ENCODE peak calls at places on chromosomes 13 and 19, in four cellular contexts. J, C, V and X are unnamed samples.

GRCh38 chr13:49904729-49905456 is 31.2 kb downstream of the SPRYD7 start:
- DNase-seq in J (no peak), C (no peak), V (no peak), X (no peak)

GRCh38 chr13:21478881-21479808 is 20.0 kb upstream of the ZDHHC20 start:
- DNase-seq in J (peak; percentile 47), C (peak; percentile 55), V (peak; percentile 9), X (no peak)

GRCh38 chr13:26968431-26969335 is 202.9 kb downstream of the USP12 start:
- DNase-seq in J (no peak), C (no peak), V (no peak), X (no peak)

GRCh38 chr19:3266792-3267469 is 42.5 kb downstream of the CELF5 start:
- DNase-seq in J (no peak), C (no peak), V (no peak), X (no peak)

GRCh38 chr13:54162069-54162468 is 1133.5 kb downstream of the OLFM4 start:
- DNase-seq in J (no peak), C (no peak), V (no peak), X (no peak)

GRCh38 chr13:27573265-27573664 is 47.1 kb downstream of the LNX2 start:
- DNase-seq in J (peak; percentile 15), C (no peak), V (peak; percentile 21), X (no peak)

GRCh38 chr19:40777795-40778044 is 327 bp upstream of the RAB4B start:
- DNase-seq in J (no peak), C (no peak), V (no peak), X (no peak)

GRCh38 chr13:80217614-80218456 is 123.1 kb downstream of the SPRY2 start:
- DNase-seq in J (peak; percentile 20), C (no peak), V (peak; percentile 32), X (no peak)

GRCh38 chr13:74217816-74218215 is 83.6 kb upstream of the KLF12 start:
- DNase-seq in J (peak; percentile 90), C (no peak), V (no peak), X (no peak)

GRCh38 chr13:35727881-35728280 is 251.4 kb upstream of the MAB21L1 start:
- DNase-seq in J (no peak), C (no peak), V (no peak), X (no peak)

GRCh38 chr19:51448011-51448744 is 10.1 kb downstream of the SIGLEC8 start:
- DNase-seq in J (no peak), C (no peak), V (no peak), X (no peak)

GRCh38 chr19:17333611-17334413 is 843 bp downstream of the ANO8 start:
- DNase-seq in J (peak; percentile 33), C (no peak), V (peak; percentile 52), X (no peak)

GRCh38 chr13:109396266-109396665 is 390.1 kb downstream of the IRS2 start:
- DNase-seq in J (no peak), C (no peak), V (no peak), X (peak; percentile 67)

GRCh38 chr13:109655206-109655600 is 131.2 kb downstream of the IRS2 start:
- DNase-seq in J (no peak), C (no peak), V (no peak), X (no peak)

GRCh38 chr19:21505459-21506393 is at the start of gene ZNF429:
- DNase-seq in J (peak; percentile 74), C (peak; percentile 79), V (peak; percentile 81), X (peak; percentile 87)

GRCh38 chr19:4109626-4109945 is 14.3 kb downstream of the MAP2K2 start:
- DNase-seq in J (no peak), C (no peak), V (no peak), X (no peak)

GRCh38 chr19:32098953-32099352 is 246.5 kb upstream of the ZNF507 start:
- DNase-seq in J (no peak), C (no peak), V (no peak), X (no peak)

GRCh38 chr19:51971624-51972023 is 15.0 kb downstream of the ZNF350 start:
- DNase-seq in J (no peak), C (no peak), V (peak; percentile 7), X (no peak)

GRCh38 chr19:20662421-20663105 is 1.2 kb upstream of the ZNF626 start:
- DNase-seq in J (no peak), C (no peak), V (no peak), X (no peak)

GRCh38 chr19:54667217-54667616 is 4.4 kb downstream of the LILRB4 start:
- DNase-seq in J (no peak), C (no peak), V (no peak), X (no peak)

GRCh38 chr19:3849092-3849491 is 19.7 kb downstream of the ZFR2 start:
- DNase-seq in J (no peak), C (no peak), V (peak; percentile 58), X (no peak)

GRCh38 chr13:82772802-82773201 is 1109.5 kb downstream of the SLITRK1 start:
- DNase-seq in J (no peak), C (no peak), V (no peak), X (no peak)

GRCh38 chr13:98797456-98797855 is 45.0 kb upstream of the SLC15A1 start:
- DNase-seq in J (no peak), C (no peak), V (no peak), X (no peak)

GRCh38 chr13:24254151-24254810 is 55.1 kb upstream of the C1QTNF9 start:
- DNase-seq in J (peak; percentile 10), C (no peak), V (no peak), X (no peak)

DNA sequence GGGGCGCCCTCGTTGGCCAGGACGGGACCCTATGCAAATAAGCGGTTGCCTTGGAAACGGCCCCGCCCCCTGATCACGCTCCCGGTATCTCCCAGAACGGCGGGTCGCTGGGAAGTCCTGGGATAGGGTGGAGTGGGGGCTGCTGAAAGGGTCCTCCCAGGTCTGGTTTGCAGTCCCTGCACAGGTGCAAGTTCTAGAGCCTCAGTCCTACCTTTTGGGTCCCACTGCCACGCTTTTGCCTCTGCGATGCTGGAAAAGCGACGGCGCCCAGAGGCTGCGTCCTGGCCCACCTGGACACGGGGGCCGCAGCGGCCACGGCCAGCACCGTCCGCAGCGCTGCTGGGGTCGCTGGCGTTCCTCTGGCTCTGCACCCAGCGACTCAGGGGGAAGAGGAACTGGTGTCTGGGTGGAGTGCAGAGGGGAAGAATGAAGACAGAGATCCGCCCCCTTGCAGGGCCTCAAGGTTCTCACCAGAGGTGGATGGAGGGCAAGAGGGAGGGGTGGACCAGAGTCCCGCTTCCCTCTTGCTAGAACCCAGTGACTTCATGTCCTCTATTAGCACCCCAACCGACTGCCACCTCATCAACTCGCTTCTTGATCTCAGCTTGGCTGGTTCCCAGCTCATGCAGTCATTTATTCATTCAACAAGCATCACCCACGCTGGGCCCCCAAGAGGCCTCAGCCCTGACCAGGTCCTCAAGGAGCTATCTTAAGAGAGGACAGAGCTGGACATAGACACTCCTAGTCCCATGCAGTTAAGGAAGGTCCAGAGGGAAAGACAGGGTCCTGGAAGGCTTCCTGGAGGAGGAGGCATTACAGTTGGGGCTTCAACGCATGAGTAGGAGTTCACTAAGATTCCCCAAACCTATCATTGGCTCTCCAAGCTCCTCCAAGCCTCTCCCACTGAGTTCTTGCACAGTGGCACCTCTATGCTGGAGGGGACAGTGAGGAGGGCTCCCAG is at the start of gene LRRC25:
- DNase-seq in J (no peak), C (no peak), V (no peak), X (no peak)
- H3K4me3 ChIP-seq in J (no peak within 1 kb of the TSS), C (no peak within 1 kb of the TSS), V (no peak within 1 kb of the TSS), X (no peak within 1 kb of the TSS)

DNA sequence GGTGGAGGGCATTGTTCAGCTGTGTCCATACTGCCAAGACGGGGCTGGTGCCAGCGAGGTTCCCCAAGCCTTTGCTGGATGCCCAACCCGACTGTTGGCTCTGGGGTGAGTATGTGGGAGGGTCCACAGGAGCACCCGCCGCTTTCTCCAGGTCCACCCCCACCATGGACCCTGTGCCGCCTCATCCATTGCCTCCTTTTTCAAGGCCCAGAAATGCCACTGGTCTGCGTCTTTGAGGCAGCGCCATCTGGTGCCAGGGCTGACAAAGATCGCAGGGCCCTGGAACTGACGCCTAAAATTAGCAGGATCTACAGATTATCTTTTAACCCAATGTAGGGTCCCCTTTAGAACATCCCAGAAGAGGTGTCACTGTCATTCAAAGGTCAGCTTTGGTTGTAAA is 34.6 kb downstream of the NFIX start:
- DNase-seq in J (no peak), C (no peak), V (no peak), X (no peak)
- TF ChIP-seq CTCF in J (peak; percentile 38), C (peak; percentile 32), V (peak; percentile 56), X (peak; percentile 58)

DNA sequence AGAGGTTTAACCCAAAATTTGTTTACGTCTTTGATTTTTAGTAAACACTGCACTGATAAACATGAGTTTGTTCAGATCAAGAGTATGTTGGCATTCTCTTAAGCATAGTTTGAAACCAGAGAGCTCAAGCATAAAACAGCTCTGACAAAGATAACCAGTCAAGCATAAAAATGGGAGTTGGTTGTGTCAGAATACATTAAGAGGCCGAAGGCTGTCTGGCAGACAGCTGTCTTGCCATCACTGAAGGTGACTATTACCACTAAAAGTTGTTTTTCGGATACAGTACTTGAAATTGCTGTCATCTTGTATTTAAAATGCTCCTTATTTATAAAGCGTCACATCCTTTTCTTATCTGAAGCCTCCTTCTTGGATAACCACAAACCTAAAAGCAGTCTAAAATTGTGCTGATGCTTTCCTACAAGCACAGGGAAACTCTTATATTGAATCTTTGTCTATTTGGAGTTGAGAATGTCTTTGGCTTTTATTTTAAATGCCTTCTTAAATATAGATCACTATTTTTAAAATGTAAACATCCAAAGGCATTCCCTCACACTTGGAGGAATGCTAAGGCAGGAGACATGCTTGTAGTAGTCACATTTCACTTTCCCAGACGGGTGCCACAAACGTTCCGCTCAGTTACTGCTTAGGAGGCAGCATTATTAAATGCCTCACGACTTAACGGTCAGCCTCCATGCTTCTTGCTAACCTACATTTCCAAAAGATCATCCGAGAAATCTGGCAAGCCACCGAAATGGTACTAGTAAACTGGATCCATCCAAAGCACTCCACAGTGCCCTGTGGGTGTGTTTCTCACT is 1.6 kb downstream of the SMAD9 start:
- DNase-seq in J (no peak), C (no peak), V (no peak), X (no peak)
- H3K4me3 ChIP-seq in J (peak overlapping the region; percentile 75), C (peak overlapping the region; percentile 68), V (peak overlapping the region; percentile 58), X (peak overlapping the region; percentile 63)

DNA sequence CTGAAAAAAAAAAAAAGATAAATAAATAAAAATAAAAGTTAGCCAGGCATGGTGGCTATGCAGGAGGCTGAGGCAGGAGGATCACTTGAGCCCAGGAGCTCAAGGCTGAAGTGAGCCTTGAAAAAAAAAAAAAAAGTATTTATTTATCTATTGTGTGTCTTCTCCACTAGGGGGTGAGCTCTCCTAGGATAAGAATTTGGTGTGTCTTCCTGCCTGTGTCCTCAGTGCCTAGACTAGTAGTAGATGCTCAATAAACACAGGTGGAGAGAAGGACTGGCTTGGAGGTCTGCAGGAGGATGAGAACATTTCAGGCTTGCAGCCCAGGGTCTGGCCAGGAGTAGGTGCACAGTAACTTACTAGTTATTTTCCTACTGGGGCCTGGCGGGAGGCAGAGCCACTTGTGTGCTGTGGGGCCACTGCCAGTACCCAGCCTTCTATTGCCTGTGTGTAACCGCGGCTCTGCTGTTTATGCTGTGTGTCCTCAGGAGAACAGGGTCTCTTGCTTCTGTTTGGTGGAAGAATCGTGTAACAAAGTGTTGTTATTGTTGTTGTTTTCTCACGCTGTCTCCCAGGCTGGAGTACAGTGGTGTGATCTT is 5.4 kb downstream of the LMTK3 start:
- DNase-seq in J (no peak), C (peak; percentile 8), V (no peak), X (no peak)
- TF ChIP-seq CTCF in J (peak; percentile 61), C (peak; percentile 58), V (peak; percentile 94), X (peak; percentile 32)